ENCODE peak calls at places on chromosome 18, in five cellular contexts. S is endodermal cell, D is body of pancreas, C is AG04450, Y is pancreas. L is an unnamed sample.

GRCh38 chr18:31376477-31376876 is at the start of gene DSG4:
- DNase-seq in S (no peak), C (no peak), D (no peak), Y (no peak), L (no peak)

GRCh38 chr18:74534981-74535649 is 815 bp downstream of the CNDP1 start:
- DNase-seq in Y (no peak), C (no peak), D (no peak), S (no peak), L (no peak)

GRCh38 chr18:2627821-2628276 is 27.7 kb upstream of the SMCHD1 start:
- DNase-seq in Y (no peak), D (no peak), C (no peak), S (no peak), L (no peak)

GRCh38 chr18:75441921-75442320 is 14.4 kb upstream of the SMIM21 start:
- DNase-seq in D (no peak), C (no peak), S (no peak), Y (no peak), L (no peak)

GRCh38 chr18:54888933-54889332 is 60.7 kb downstream of the RAB27B start:
- DNase-seq in Y (no peak), C (peak; percentile 27), S (no peak), D (no peak), L (no peak)

GRCh38 chr18:32040936-32041335 is 22.3 kb downstream of the RNF125 start:
- DNase-seq in C (no peak), Y (no peak), D (no peak), S (no peak), L (no peak)

GRCh38 chr18:2826581-2826980 is 20.2 kb upstream of the EMILIN2 start:
- DNase-seq in S (no peak), Y (no peak), D (peak; percentile 9), C (no peak), L (no peak)

GRCh38 chr18:3333056-3333720 is 71.3 kb downstream of the MYL12B start:
- DNase-seq in S (no peak), Y (no peak), D (no peak), C (no peak), L (no peak)

GRCh38 chr18:6885992-6886823 is 156.7 kb downstream of the ARHGAP28 start:
- DNase-seq in S (peak; percentile 73), Y (no peak), D (peak; percentile 62), C (peak; percentile 26), L (no peak)

GRCh38 chr18:47530695-47531094 is 279.2 kb upstream of the SKOR2 start:
- DNase-seq in S (no peak), D (no peak), Y (no peak), C (no peak), L (no peak)

GRCh38 chr18:51070545-51070944 is 40.5 kb downstream of the SMAD4 start:
- DNase-seq in Y (no peak), S (no peak), D (no peak), C (peak; percentile 56), L (no peak)

GRCh38 chr18:24678113-24678512 is 217.7 kb downstream of the HRH4 start:
- DNase-seq in D (no peak), S (no peak), Y (no peak), C (no peak), L (no peak)

GRCh38 chr18:67265464-67266245 is 250.9 kb downstream of the DSEL start:
- DNase-seq in D (no peak), S (no peak), Y (no peak), C (no peak), L (no peak)

GRCh38 chr18:21843340-21843739 is 102.7 kb downstream of the MIB1 start:
- DNase-seq in Y (no peak), D (no peak), C (no peak), S (no peak), L (no peak)

GRCh38 chr18:6521804-6522418 is 107.2 kb upstream of the L3MBTL4 start:
- DNase-seq in D (peak; percentile 31), Y (no peak), C (peak; percentile 3), S (peak; percentile 90), L (no peak)

GRCh38 chr18:58937913-58938312 is 73.2 kb downstream of the ZNF532 start:
- DNase-seq in C (no peak), D (no peak), Y (no peak), S (no peak), L (no peak)

GRCh38 chr18:31875301-31875700 is 67.6 kb downstream of the TRAPPC8 start:
- DNase-seq in S (no peak), D (no peak), C (no peak), Y (no peak), L (no peak)

GRCh38 chr18:3060667-3061580 is 48.0 kb upstream of the LPIN2 start:
- DNase-seq in D (no peak), S (peak; percentile 43), Y (no peak), C (no peak), L (no peak)

GRCh38 chr18:25646971-25647370 is 295.0 kb upstream of the ZNF521 start:
- DNase-seq in C (peak; percentile 16), S (no peak), Y (no peak), D (no peak), L (no peak)

GRCh38 chr18:55763298-55763697 is 175.3 kb upstream of the TCF4 start:
- DNase-seq in S (no peak), D (no peak), Y (no peak), C (peak; percentile 42), L (no peak)

GRCh38 chr18:48733854-48734253 is 195.0 kb downstream of the CTIF start:
- DNase-seq in S (no peak), D (no peak), C (no peak), Y (no peak), L (no peak)

GRCh38 chr18:48708807-48709206 is 170.0 kb downstream of the CTIF start:
- DNase-seq in S (no peak), Y (no peak), D (no peak), C (no peak), L (no peak)

GRCh38 chr18:48186084-48186798 is 222.9 kb downstream of the ZBTB7C start:
- DNase-seq in C (no peak), S (no peak), D (no peak), Y (no peak), L (no peak)

GRCh38 chr18:37668971-37669747 is 103.6 kb upstream of the CELF4 start:
- DNase-seq in S (peak; percentile 88), Y (no peak), C (no peak), D (no peak), L (no peak)

GRCh38 chr18:54140641-54141040 is 83.8 kb downstream of the MBD2 start:
- DNase-seq in C (no peak), S (no peak), D (no peak), Y (no peak), L (no peak)

GRCh38 chr18:11909597-11910026 is 1.5 kb upstream of the MPPE1 start:
- DNase-seq in C (no peak), D (peak; percentile 54), S (no peak), Y (no peak), L (no peak)

GRCh38 chr18:49023281-49023937 is 72.6 kb upstream of the SMAD7 start:
- DNase-seq in Y (no peak), S (no peak), D (no peak), C (no peak), L (no peak)

GRCh38 chr18:46719388-46719787 is 37.5 kb downstream of the ST8SIA5 start:
- DNase-seq in Y (no peak), D (no peak), C (no peak), S (peak; percentile 12), L (no peak)

GRCh38 chr18:30359521-30359920 is 683.0 kb downstream of the DSC3 start:
- DNase-seq in Y (no peak), D (no peak), C (no peak), S (no peak), L (no peak)

GRCh38 chr18:35278969-35279368 is 11.1 kb downstream of the ZSCAN30 start:
- DNase-seq in C (no peak), Y (no peak), D (no peak), S (no peak), L (no peak)

GRCh38 chr18:35278085-35278484 is 11.9 kb downstream of the ZSCAN30 start:
- DNase-seq in Y (no peak), S (no peak), C (no peak), D (no peak), L (no peak)

GRCh38 chr18:35277633-35278032 is 12.4 kb downstream of the ZSCAN30 start:
- DNase-seq in S (no peak), D (no peak), C (no peak), Y (no peak), L (no peak)

GRCh38 chr18:35271656-35272055 is 18.4 kb downstream of the ZSCAN30 start:
- DNase-seq in Y (peak; percentile 60), C (no peak), S (no peak), D (no peak), L (no peak)

GRCh38 chr18:35276276-35276675 is 13.8 kb downstream of the ZSCAN30 start:
- DNase-seq in D (no peak), C (no peak), S (no peak), Y (no peak), L (no peak)
- H3K9me3 ChIP-seq in D (no peaks in the 10 kb centered on the region), C (peaks cover 28% of the 10 kb centered on the region), S (peaks cover 53% of the 10 kb centered on the region), Y (no peaks in the 10 kb centered on the region), L (no peaks in the 10 kb centered on the region)

GRCh38 chr18:62999921-63000320 is 284.6 kb downstream of the PHLPP1 start:
- DNase-seq in Y (no peak), C (no peak), S (no peak), D (no peak), L (no peak)
- TF ChIP-seq CTCF in Y (no peak), C (no peak), S (no peak), D (no peak), L (no peak)

GRCh38 chr18:57789759-57790158 is 13.4 kb downstream of the ATP8B1 start:
- DNase-seq in Y (no peak), C (no peak), S (no peak), D (no peak), L (no peak)

GRCh38 chr18:57787068-57787682 is 15.9 kb downstream of the ATP8B1 start:
- DNase-seq in S (no peak), D (no peak), Y (no peak), C (no peak), L (no peak)

GRCh38 chr18:57790316-57790715 is 12.8 kb downstream of the ATP8B1 start:
- DNase-seq in Y (no peak), S (no peak), D (no peak), C (no peak), L (no peak)

GRCh38 chr18:57791192-57791591 is 11.9 kb downstream of the ATP8B1 start:
- DNase-seq in S (no peak), Y (no peak), D (no peak), C (no peak), L (no peak)

DNA sequence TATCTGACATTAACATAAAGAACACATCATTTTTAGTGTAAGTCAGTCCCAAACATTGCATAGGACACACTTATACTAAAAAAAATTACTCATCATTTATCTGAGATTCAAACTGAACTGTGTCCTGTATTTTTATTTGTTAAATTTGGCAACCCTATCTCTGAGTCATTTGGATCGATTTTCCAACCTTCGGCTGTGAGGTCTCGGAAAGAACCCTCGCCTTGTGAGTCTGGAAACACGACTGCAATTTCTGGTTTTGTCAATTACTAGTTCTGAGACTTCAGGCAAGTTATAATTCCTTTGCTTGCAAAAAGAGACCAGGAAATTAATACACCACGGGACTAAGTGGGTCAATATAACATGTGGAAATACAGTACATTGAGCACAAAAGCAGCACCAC is 14.0 kb downstream of the ATP8B1 start:
- DNase-seq in C (no peak), Y (no peak), D (peak; percentile 68), S (no peak), L (no peak)
- H3K4me3 ChIP-seq in C (peak overlapping the region; percentile 18), Y (no peak overlapping the region), D (no peak overlapping the region), S (no peak overlapping the region), L (no peak overlapping the region)

GRCh38 chr18:73214970-73215369 is 347.2 kb upstream of the NETO1 start:
- DNase-seq in C (no peak), D (no peak), Y (no peak), S (no peak), L (no peak)

GRCh38 chr18:73220639-73221038 is 352.9 kb upstream of the NETO1 start:
- DNase-seq in S (no peak), Y (no peak), D (no peak), C (no peak), L (no peak)

GRCh38 chr18:73218293-73218692 is 350.5 kb upstream of the NETO1 start:
- DNase-seq in C (no peak), D (no peak), S (no peak), Y (no peak), L (no peak)
- H3K9me3 ChIP-seq in C (peaks cover 3% of the 10 kb centered on the region), D (no peaks in the 10 kb centered on the region), S (peaks cover 31% of the 10 kb centered on the region), Y (no peaks in the 10 kb centered on the region), L (peaks cover 25% of the 10 kb centered on the region)

L was measured in lower lobe of right lung.